ENCODE peak calls at places on chromosome 15, in ten cellular contexts. L, H, R, W, M, K, T, Z, V and Y are unnamed samples.

GRCh38 chr15:33343275-33343674 is 32.5 kb downstream of the RYR3 start:
- DNase-seq in L (no peak), H (no peak), R (no peak), W (no peak), M (no peak), K (no peak), T (no peak), Z (no peak), V (no peak), Y (no peak)

GRCh38 chr15:99682455-99682854 is 50.8 kb downstream of the LYSMD4 start:
- DNase-seq in L (no peak), H (peak), R (no peak), W (no peak), M (no peak), K (no peak), T (no peak), Z (no peak), V (no peak), Y (no peak)

GRCh38 chr15:79582650-79583049 is 150.5 kb downstream of the MINAR1 start:
- DNase-seq in L (no peak), H (no peak), R (no peak), W (no peak), M (no peak), K (no peak), T (no peak), Z (no peak), V (no peak), Y (no peak)

GRCh38 chr15:70768247-70768883 is 5.0 kb upstream of the UACA start:
- DNase-seq in L (no peak), H (no peak), R (no peak), W (no peak), M (no peak), K (no peak), T (no peak), Z (no peak), V (no peak), Y (no peak)

GRCh38 chr15:58506064-58506490 is 74.3 kb downstream of the LIPC start:
- DNase-seq in L (peak), H (no peak), R (no peak), W (no peak), M (no peak), K (no peak), T (no peak), Z (peak), V (no peak), Y (no peak)

GRCh38 chr15:22968356-22968755 is 11.8 kb downstream of the CYFIP1 start:
- DNase-seq in L (no peak), H (peak), R (no peak), W (no peak), M (no peak), K (no peak), T (no peak), Z (no peak), V (no peak), Y (no peak)

GRCh38 chr15:71581406-71581930 is 228.9 kb upstream of the NR2E3 start:
- DNase-seq in L (no peak), H (no peak), R (no peak), W (no peak), M (no peak), K (no peak), T (no peak), Z (no peak), V (no peak), Y (no peak)

GRCh38 chr15:63559753-63560152 is 37.4 kb upstream of the FBXL22 start:
- DNase-seq in L (no peak), H (no peak), R (no peak), W (no peak), M (no peak), K (no peak), T (no peak), Z (no peak), V (no peak), Y (no peak)

GRCh38 chr15:61946778-61947177 is 113.5 kb downstream of the VPS13C start:
- DNase-seq in L (no peak), H (peak), R (no peak), W (no peak), M (no peak), K (no peak), T (no peak), Z (no peak), V (no peak), Y (no peak)

GRCh38 chr15:99618941-99619411 is 53.2 kb downstream of the MEF2A start:
- DNase-seq in L (no peak), H (no peak), R (no peak), W (no peak), M (no peak), K (no peak), T (no peak), Z (no peak), V (no peak), Y (no peak)

GRCh38 chr15:67828969-67829646 is 3.8 kb downstream of the SKOR1 start:
- DNase-seq in L (peak), H (no peak), R (no peak), W (no peak), M (no peak), K (no peak), T (no peak), Z (no peak), V (no peak), Y (no peak)

GRCh38 chr15:67002379-67002778 is 63.0 kb upstream of the SMAD3 start:
- DNase-seq in L (no peak), H (no peak), R (no peak), W (no peak), M (no peak), K (no peak), T (no peak), Z (no peak), V (no peak), Y (no peak)

GRCh38 chr15:29669823-29670222 is 152.4 kb downstream of the TJP1 start:
- DNase-seq in L (no peak), H (no peak), R (no peak), W (no peak), M (no peak), K (no peak), T (no peak), Z (no peak), V (no peak), Y (peak)

GRCh38 chr15:70491183-70491621 is 272.2 kb downstream of the UACA start:
- DNase-seq in L (no peak), H (no peak), R (no peak), W (no peak), M (peak), K (no peak), T (no peak), Z (no peak), V (peak), Y (no peak)

GRCh38 chr15:63611217-63611616 is 14.0 kb downstream of the FBXL22 start:
- DNase-seq in L (no peak), H (no peak), R (peak), W (no peak), M (no peak), K (no peak), T (no peak), Z (no peak), V (no peak), Y (no peak)

GRCh38 chr15:51374131-51374530 is 32.7 kb downstream of the GLDN start:
- DNase-seq in L (no peak), H (no peak), R (no peak), W (no peak), M (no peak), K (no peak), T (no peak), Z (no peak), V (no peak), Y (no peak)

GRCh38 chr15:56031836-56032235 is 38.4 kb upstream of the NEDD4 start:
- DNase-seq in L (no peak), H (no peak), R (no peak), W (no peak), M (no peak), K (no peak), T (no peak), Z (no peak), V (no peak), Y (no peak)

GRCh38 chr15:90086868-90087268 is 15.4 kb downstream of the IDH2 start:
- DNase-seq in L (peak), H (no peak), R (no peak), W (no peak), M (peak), K (no peak), T (peak), Z (no peak), V (peak), Y (peak)

GRCh38 chr15:48557335-48557734 is 88.2 kb downstream of the FBN1 start:
- DNase-seq in L (peak), H (no peak), R (no peak), W (peak), M (no peak), K (no peak), T (no peak), Z (peak), V (no peak), Y (no peak)

GRCh38 chr15:27028836-27029482 is 58.0 kb downstream of the GABRG3 start:
- DNase-seq in L (no peak), H (no peak), R (peak), W (no peak), M (no peak), K (no peak), T (no peak), Z (no peak), V (no peak), Y (no peak)

GRCh38 chr15:31341501-31342195 is 15.0 kb downstream of the KLF13 start:
- DNase-seq in L (no peak), H (no peak), R (no peak), W (no peak), M (no peak), K (no peak), T (peak), Z (no peak), V (no peak), Y (no peak)

GRCh38 chr15:97995881-97996603 is 35.5 kb downstream of the ARRDC4 start:
- DNase-seq in L (no peak), H (no peak), R (no peak), W (no peak), M (no peak), K (no peak), T (no peak), Z (peak), V (peak), Y (no peak)

GRCh38 chr15:40295870-40296560 is 11.7 kb downstream of the PLCB2 start:
- DNase-seq in L (peak), H (no peak), R (no peak), W (peak), M (no peak), K (no peak), T (no peak), Z (no peak), V (no peak), Y (no peak)

GRCh38 chr15:48945386-48945785 is 18.3 kb downstream of the SHC4 start:
- DNase-seq in L (no peak), H (no peak), R (no peak), W (no peak), M (no peak), K (no peak), T (no peak), Z (no peak), V (no peak), Y (no peak)

GRCh38 chr15:39434126-39434525 is 146.8 kb upstream of the THBS1 start:
- DNase-seq in L (no peak), H (no peak), R (no peak), W (no peak), M (no peak), K (no peak), T (no peak), Z (no peak), V (no peak), Y (no peak)

GRCh38 chr15:80999623-81000036 is 1.1 kb upstream of the TLNRD1 start:
- DNase-seq in L (no peak), H (no peak), R (no peak), W (no peak), M (peak), K (peak), T (peak), Z (peak), V (peak), Y (no peak)

GRCh38 chr15:37015476-37015875 is 84.9 kb downstream of the MEIS2 start:
- DNase-seq in L (no peak), H (no peak), R (no peak), W (no peak), M (no peak), K (no peak), T (no peak), Z (no peak), V (no peak), Y (no peak)

GRCh38 chr15:56150204-56150603 is 93.5 kb downstream of the RFX7 start:
- DNase-seq in L (no peak), H (no peak), R (no peak), W (no peak), M (no peak), K (no peak), T (no peak), Z (no peak), V (no peak), Y (no peak)

GRCh38 chr15:94053626-94054025 is 177.7 kb upstream of the MCTP2 start:
- DNase-seq in L (no peak), H (no peak), R (no peak), W (no peak), M (no peak), K (no peak), T (no peak), Z (no peak), V (no peak), Y (no peak)

GRCh38 chr15:86568378-86568777 is 488.7 kb downstream of the AGBL1 start:
- DNase-seq in L (no peak), H (no peak), R (no peak), W (no peak), M (no peak), K (no peak), T (no peak), Z (no peak), V (no peak), Y (no peak)

GRCh38 chr15:50116477-50116876 is 2.6 kb downstream of the ATP8B4 start:
- DNase-seq in L (no peak), H (no peak), R (no peak), W (no peak), M (peak), K (peak), T (no peak), Z (no peak), V (no peak), Y (peak)

GRCh38 chr15:89455535-89455934 is 40.8 kb downstream of the RHCG start:
- DNase-seq in L (no peak), H (no peak), R (no peak), W (no peak), M (no peak), K (no peak), T (no peak), Z (no peak), V (no peak), Y (no peak)

GRCh38 chr15:51332211-51333147 is 5.9 kb downstream of the CYP19A1 start:
- DNase-seq in L (no peak), H (no peak), R (no peak), W (no peak), M (peak), K (no peak), T (no peak), Z (no peak), V (no peak), Y (no peak)

GRCh38 chr15:79090487-79091203 is at the start of gene RASGRF1:
- DNase-seq in L (no peak), H (no peak), R (no peak), W (no peak), M (no peak), K (no peak), T (no peak), Z (no peak), V (no peak), Y (no peak)

GRCh38 chr15:65730560-65731172 is 61.4 kb downstream of the DENND4A start:
- DNase-seq in L (no peak), H (no peak), R (no peak), W (no peak), M (no peak), K (peak), T (no peak), Z (no peak), V (no peak), Y (no peak)

GRCh38 chr15:55407631-55407948 is 569 bp downstream of the CCPG1 start:
- DNase-seq in L (no peak), H (no peak), R (no peak), W (no peak), M (no peak), K (no peak), T (no peak), Z (no peak), V (no peak), Y (no peak)

GRCh38 chr15:62886431-62887071 is 156.0 kb upstream of the TPM1 start:
- DNase-seq in L (no peak), H (no peak), R (no peak), W (no peak), M (no peak), K (no peak), T (no peak), Z (no peak), V (no peak), Y (peak)

GRCh38 chr15:99432271-99433025 is 133.3 kb upstream of the MEF2A start:
- DNase-seq in L (peak), H (no peak), R (no peak), W (peak), M (no peak), K (no peak), T (no peak), Z (no peak), V (no peak), Y (no peak)

GRCh38 chr15:99703603-99704443 is 29.4 kb downstream of the LYSMD4 start:
- DNase-seq in L (no peak), H (peak), R (no peak), W (no peak), M (peak), K (peak), T (no peak), Z (no peak), V (no peak), Y (no peak)

GRCh38 chr15:60376677-60377095 is 21.1 kb downstream of the ANXA2 start:
- DNase-seq in L (no peak), H (no peak), R (no peak), W (no peak), M (no peak), K (no peak), T (no peak), Z (no peak), V (no peak), Y (peak)

DNA sequence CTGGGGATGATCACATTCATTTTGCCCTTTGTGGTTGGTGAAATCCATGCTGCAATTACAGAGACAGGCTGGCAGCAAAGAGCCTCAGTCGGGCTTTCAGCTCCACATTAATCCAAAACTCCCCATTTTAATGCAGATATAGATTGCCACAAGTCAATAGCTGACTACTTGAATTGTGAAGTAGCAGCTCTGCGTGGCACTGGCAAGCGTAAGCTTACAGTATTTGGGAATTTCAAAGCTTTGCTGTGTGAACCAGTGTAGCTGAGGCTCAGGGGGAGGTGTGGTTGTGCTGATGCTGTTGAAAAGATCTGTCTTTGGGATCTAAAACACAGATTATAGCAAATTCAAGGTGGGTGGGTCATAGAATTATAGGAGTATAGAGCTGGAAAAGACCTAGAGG is 290.3 kb upstream of the ONECUT1 start:
- DNase-seq in L (no peak), H (no peak), R (no peak), W (no peak), M (no peak), K (no peak), T (no peak), Z (no peak), V (no peak), Y (no peak)
- H3K27ac ChIP-seq in L (no peak), H (no peak), R (no peak), W (no peak), M (no peak), K (no peak), T (no peak), Z (no peak), V (no peak), Y (no peak)

GRCh38 chr15:101248274-101248673 is 3.6 kb downstream of the CHSY1 start:
- DNase-seq in L (no peak), H (no peak), R (no peak), W (no peak), M (no peak), K (no peak), T (no peak), Z (no peak), V (no peak), Y (no peak)
- H3K27ac ChIP-seq in L (no peak), H (no peak), R (no peak), W (no peak), M (peak), K (no peak), T (no peak), Z (no peak), V (no peak), Y (no peak)

GRCh38 chr15:41789662-41790061 is 15.4 kb downstream of the MAPKBP1 start:
- DNase-seq in L (no peak), H (no peak), R (no peak), W (no peak), M (no peak), K (no peak), T (no peak), Z (no peak), V (no peak), Y (no peak)

GRCh38 chr15:41790756-41791546 is 16.7 kb downstream of the MAPKBP1 start:
- DNase-seq in L (no peak), H (no peak), R (no peak), W (no peak), M (no peak), K (peak), T (no peak), Z (no peak), V (peak), Y (peak)

GRCh38 chr15:41790169-41790568 is 15.9 kb downstream of the MAPKBP1 start:
- DNase-seq in L (no peak), H (no peak), R (no peak), W (no peak), M (no peak), K (no peak), T (no peak), Z (no peak), V (no peak), Y (no peak)

GRCh38 chr15:41791970-41792637 is 17.8 kb downstream of the MAPKBP1 start:
- DNase-seq in L (no peak), H (no peak), R (no peak), W (no peak), M (no peak), K (no peak), T (no peak), Z (no peak), V (no peak), Y (no peak)

GRCh38 chr15:41791547-41791937 is 17.3 kb downstream of the MAPKBP1 start:
- DNase-seq in L (no peak), H (no peak), R (no peak), W (no peak), M (no peak), K (no peak), T (no peak), Z (no peak), V (no peak), Y (no peak)
- H3K27ac ChIP-seq in L (peak), H (peak), R (no peak), W (peak), M (no peak), K (peak), T (no peak), Z (no peak), V (peak), Y (peak)

DNA sequence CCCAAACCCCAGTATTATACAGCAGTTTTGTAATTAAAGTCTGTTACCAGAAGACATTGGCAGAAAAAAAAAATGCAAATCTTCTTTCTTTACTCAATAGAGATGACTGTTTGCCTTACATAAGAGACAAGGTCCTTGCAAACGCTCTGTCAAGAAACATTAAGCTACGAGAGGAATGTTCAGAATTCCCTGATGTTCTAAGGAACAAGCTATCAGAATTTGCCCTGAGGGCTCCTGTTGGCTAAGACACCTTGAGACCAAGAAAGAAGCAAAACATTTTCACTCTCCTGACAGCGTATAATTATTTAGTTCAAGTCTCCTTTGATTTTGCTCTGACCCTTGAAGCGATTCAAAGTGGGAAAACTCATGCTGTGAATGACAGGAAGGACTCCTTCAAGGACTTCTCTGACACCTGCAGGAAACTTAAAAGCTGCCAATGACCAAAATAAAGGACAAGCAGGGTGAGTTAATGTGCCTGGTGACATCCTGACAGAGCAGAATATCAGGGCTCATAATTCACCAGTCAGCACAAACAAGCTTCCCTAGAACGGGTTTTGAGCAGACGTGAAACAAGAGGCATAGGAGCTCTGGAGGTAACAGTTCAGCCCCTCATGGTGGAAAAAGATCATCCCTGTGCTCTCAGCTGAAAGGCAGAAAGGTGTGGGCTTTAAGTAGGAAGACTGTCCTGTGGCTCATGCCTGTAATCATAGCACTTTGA is 2.5 kb downstream of the SCAMP2 start:
- DNase-seq in L (no peak), H (no peak), R (no peak), W (no peak), M (no peak), K (no peak), T (no peak), Z (no peak), V (no peak), Y (no peak)
- H3K27ac ChIP-seq in L (peak), H (peak), R (peak), W (peak), M (peak), K (no peak), T (peak), Z (peak), V (no peak), Y (no peak)

DNA sequence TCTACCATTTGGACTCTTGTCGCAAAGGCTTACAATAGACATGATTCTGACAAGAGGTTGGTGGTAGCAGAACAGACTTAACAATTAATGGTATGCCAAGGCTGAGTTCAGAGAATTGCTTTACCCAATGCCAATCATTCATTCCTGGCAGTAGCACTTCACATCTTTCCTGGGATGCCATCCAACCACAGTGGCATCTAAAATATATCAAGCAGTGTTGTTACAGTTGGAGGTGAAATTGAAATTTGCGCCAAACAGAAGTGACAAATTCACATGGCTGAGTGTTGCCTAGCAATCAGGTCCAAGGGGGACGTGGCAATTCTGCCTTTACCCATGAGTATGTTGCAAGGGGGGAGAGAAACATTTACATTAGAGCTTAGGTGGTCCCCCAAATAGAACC is 21.0 kb upstream of the DPH6 start:
- DNase-seq in L (no peak), H (no peak), R (no peak), W (no peak), M (no peak), K (no peak), T (no peak), Z (no peak), V (no peak), Y (no peak)
- H3K27ac ChIP-seq in L (no peak), H (no peak), R (no peak), W (peak), M (no peak), K (no peak), T (no peak), Z (no peak), V (no peak), Y (no peak)